ENCODE peak calls at places on chromosomes 12 and 14, in nine cellular contexts. One of them, this sample, is unnamed.

GRCh38 chr12:23895792-23896218 is 53.7 kb downstream of the SOX5 start:
- DNase-seq in lung: no peak
- DNase-seq in GM12865: no peak
- DNase-seq in astrocyte of the spinal cord: peak
- DNase-seq in activated B cell treated with CpG ODN at 0.5 μM for 24 hours: no peak
- DNase-seq in CD4-positive, alpha-beta T cell: no peak
- DNase-seq in endothelial cell: peak
- DNase-seq in heart right ventricle: no peak
- DNase-seq in astrocyte of the cerebellum: peak
- DNase-seq in this sample: peak

GRCh38 chr12:112419269-112420133 is 754 bp downstream of the PTPN11 start:
- DNase-seq in lung: peak
- DNase-seq in GM12865: peak
- DNase-seq in astrocyte of the spinal cord: peak
- DNase-seq in activated B cell treated with CpG ODN at 0.5 μM for 24 hours: no peak
- DNase-seq in CD4-positive, alpha-beta T cell: no peak
- DNase-seq in endothelial cell: peak
- DNase-seq in heart right ventricle: peak
- DNase-seq in astrocyte of the cerebellum: peak
- DNase-seq in this sample: no peak

GRCh38 chr12:32549675-32550079 is 129.4 kb upstream of the DNM1L start:
- DNase-seq in lung: no peak
- DNase-seq in GM12865: no peak
- DNase-seq in astrocyte of the spinal cord: peak
- DNase-seq in activated B cell treated with CpG ODN at 0.5 μM for 24 hours: no peak
- DNase-seq in CD4-positive, alpha-beta T cell: no peak
- DNase-seq in endothelial cell: no peak
- DNase-seq in heart right ventricle: no peak
- DNase-seq in astrocyte of the cerebellum: no peak
- DNase-seq in this sample: no peak

GRCh38 chr14:54106802-54107377 is 150.3 kb upstream of the BMP4 start:
- DNase-seq in lung: no peak
- DNase-seq in GM12865: no peak
- DNase-seq in astrocyte of the spinal cord: no peak
- DNase-seq in activated B cell treated with CpG ODN at 0.5 μM for 24 hours: no peak
- DNase-seq in CD4-positive, alpha-beta T cell: no peak
- DNase-seq in endothelial cell: no peak
- DNase-seq in heart right ventricle: no peak
- DNase-seq in astrocyte of the cerebellum: no peak
- DNase-seq in this sample: no peak

GRCh38 chr12:31106101-31106803 is 32.6 kb downstream of the DDX11 start:
- DNase-seq in lung: no peak
- DNase-seq in GM12865: no peak
- DNase-seq in astrocyte of the spinal cord: no peak
- DNase-seq in activated B cell treated with CpG ODN at 0.5 μM for 24 hours: no peak
- DNase-seq in CD4-positive, alpha-beta T cell: no peak
- DNase-seq in endothelial cell: no peak
- DNase-seq in heart right ventricle: no peak
- DNase-seq in astrocyte of the cerebellum: no peak
- DNase-seq in this sample: no peak

GRCh38 chr12:90575995-90576394 is 379.0 kb downstream of the CCER1 start:
- DNase-seq in lung: no peak
- DNase-seq in GM12865: no peak
- DNase-seq in astrocyte of the spinal cord: no peak
- DNase-seq in activated B cell treated with CpG ODN at 0.5 μM for 24 hours: no peak
- DNase-seq in CD4-positive, alpha-beta T cell: no peak
- DNase-seq in endothelial cell: no peak
- DNase-seq in heart right ventricle: no peak
- DNase-seq in astrocyte of the cerebellum: no peak
- DNase-seq in this sample: no peak

GRCh38 chr12:120710805-120711296 is 593 bp downstream of the UNC119B start:
- DNase-seq in lung: no peak
- DNase-seq in GM12865: peak
- DNase-seq in astrocyte of the spinal cord: no peak
- DNase-seq in activated B cell treated with CpG ODN at 0.5 μM for 24 hours: peak
- DNase-seq in CD4-positive, alpha-beta T cell: no peak
- DNase-seq in endothelial cell: peak
- DNase-seq in heart right ventricle: no peak
- DNase-seq in astrocyte of the cerebellum: no peak
- DNase-seq in this sample: no peak

GRCh38 chr12:92421042-92421441 is 275.4 kb upstream of the BTG1 start:
- DNase-seq in lung: no peak
- DNase-seq in GM12865: no peak
- DNase-seq in astrocyte of the spinal cord: no peak
- DNase-seq in activated B cell treated with CpG ODN at 0.5 μM for 24 hours: no peak
- DNase-seq in CD4-positive, alpha-beta T cell: no peak
- DNase-seq in endothelial cell: no peak
- DNase-seq in heart right ventricle: no peak
- DNase-seq in astrocyte of the cerebellum: no peak
- DNase-seq in this sample: no peak

GRCh38 chr14:32473476-32473875 is 144.4 kb downstream of the AKAP6 start:
- DNase-seq in lung: peak
- DNase-seq in GM12865: no peak
- DNase-seq in astrocyte of the spinal cord: peak
- DNase-seq in activated B cell treated with CpG ODN at 0.5 μM for 24 hours: no peak
- DNase-seq in CD4-positive, alpha-beta T cell: no peak
- DNase-seq in endothelial cell: no peak
- DNase-seq in heart right ventricle: peak
- DNase-seq in astrocyte of the cerebellum: peak
- DNase-seq in this sample: no peak

GRCh38 chr12:76006028-76006916 is 25.3 kb downstream of the PHLDA1 start:
- DNase-seq in lung: no peak
- DNase-seq in GM12865: no peak
- DNase-seq in astrocyte of the spinal cord: no peak
- DNase-seq in activated B cell treated with CpG ODN at 0.5 μM for 24 hours: no peak
- DNase-seq in CD4-positive, alpha-beta T cell: no peak
- DNase-seq in endothelial cell: no peak
- DNase-seq in heart right ventricle: no peak
- DNase-seq in astrocyte of the cerebellum: no peak
- DNase-seq in this sample: no peak

GRCh38 chr12:108724054-108724889 is 7.0 kb downstream of the CORO1C start:
- DNase-seq in lung: no peak
- DNase-seq in GM12865: peak
- DNase-seq in astrocyte of the spinal cord: peak
- DNase-seq in activated B cell treated with CpG ODN at 0.5 μM for 24 hours: no peak
- DNase-seq in CD4-positive, alpha-beta T cell: no peak
- DNase-seq in endothelial cell: no peak
- DNase-seq in heart right ventricle: no peak
- DNase-seq in astrocyte of the cerebellum: no peak
- DNase-seq in this sample: no peak

GRCh38 chr12:107225626-107226025 is 132.3 kb upstream of the CRY1 start:
- DNase-seq in lung: no peak
- DNase-seq in GM12865: no peak
- DNase-seq in astrocyte of the spinal cord: peak
- DNase-seq in activated B cell treated with CpG ODN at 0.5 μM for 24 hours: no peak
- DNase-seq in CD4-positive, alpha-beta T cell: no peak
- DNase-seq in endothelial cell: peak
- DNase-seq in heart right ventricle: no peak
- DNase-seq in astrocyte of the cerebellum: peak
- DNase-seq in this sample: no peak

GRCh38 chr12:25972783-25973182 is 14.3 kb downstream of the RASSF8 start:
- DNase-seq in lung: no peak
- DNase-seq in GM12865: no peak
- DNase-seq in astrocyte of the spinal cord: peak
- DNase-seq in activated B cell treated with CpG ODN at 0.5 μM for 24 hours: no peak
- DNase-seq in CD4-positive, alpha-beta T cell: no peak
- DNase-seq in endothelial cell: no peak
- DNase-seq in heart right ventricle: no peak
- DNase-seq in astrocyte of the cerebellum: no peak
- DNase-seq in this sample: no peak

GRCh38 chr14:69683971-69684370 is 72.6 kb downstream of the SUSD6 start:
- DNase-seq in lung: no peak
- DNase-seq in GM12865: peak
- DNase-seq in astrocyte of the spinal cord: no peak
- DNase-seq in activated B cell treated with CpG ODN at 0.5 μM for 24 hours: no peak
- DNase-seq in CD4-positive, alpha-beta T cell: no peak
- DNase-seq in endothelial cell: no peak
- DNase-seq in heart right ventricle: no peak
- DNase-seq in astrocyte of the cerebellum: no peak
- DNase-seq in this sample: no peak

DNA sequence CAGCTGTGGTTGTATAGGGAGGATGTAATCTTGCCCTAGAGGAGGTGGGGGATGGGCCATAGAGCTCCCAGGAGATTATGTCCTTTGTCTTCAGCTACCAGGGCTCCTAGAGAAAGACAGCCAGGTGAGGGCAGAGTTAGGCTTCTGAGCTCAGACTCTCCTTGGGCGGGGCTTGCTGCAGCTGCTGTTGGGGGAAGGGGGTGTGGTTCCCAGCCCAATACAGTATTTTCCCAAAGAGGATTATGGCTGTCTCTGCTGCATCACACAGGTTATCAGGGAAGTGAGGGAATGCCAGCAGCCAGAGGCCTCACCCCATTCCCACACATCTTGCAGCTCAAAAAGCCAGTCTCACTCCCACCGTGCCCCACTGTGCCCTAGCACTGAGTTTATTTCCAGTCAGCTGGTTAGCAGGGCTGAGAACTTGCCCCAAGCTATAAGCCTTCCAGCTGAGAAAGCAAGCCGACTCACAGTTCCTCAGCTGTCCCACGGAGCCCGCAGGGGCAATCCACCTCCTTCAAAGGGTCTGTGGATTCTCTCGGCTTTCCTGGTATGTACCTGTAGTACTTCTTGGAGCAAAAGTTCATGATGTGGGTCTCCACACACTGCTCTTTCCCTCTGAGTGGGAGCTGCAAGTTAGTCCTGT is 217.3 kb upstream of the CPNE8 start:
- DNase-seq in lung: no peak
- DNase-seq in GM12865: no peak
- DNase-seq in astrocyte of the spinal cord: no peak
- DNase-seq in activated B cell treated with CpG ODN at 0.5 μM for 24 hours: no peak
- DNase-seq in CD4-positive, alpha-beta T cell: no peak
- DNase-seq in endothelial cell: no peak
- DNase-seq in heart right ventricle: no peak
- DNase-seq in astrocyte of the cerebellum: no peak
- DNase-seq in this sample: no peak
- TF ChIP-seq CTCF in lung: no peak
- TF ChIP-seq CTCF in GM12865: no peak
- TF ChIP-seq CTCF in astrocyte of the spinal cord: no peak
- TF ChIP-seq CTCF in activated B cell treated with CpG ODN at 0.5 μM for 24 hours: no peak
- TF ChIP-seq CTCF in CD4-positive, alpha-beta T cell: no peak
- TF ChIP-seq CTCF in endothelial cell: no peak
- TF ChIP-seq CTCF in heart right ventricle: no peak
- TF ChIP-seq CTCF in astrocyte of the cerebellum: no peak
- TF ChIP-seq CTCF in this sample: no peak

GRCh38 chr12:58629376-58629775 is 290.9 kb downstream of the LRIG3 start:
- DNase-seq in lung: no peak
- DNase-seq in GM12865: no peak
- DNase-seq in astrocyte of the spinal cord: no peak
- DNase-seq in activated B cell treated with CpG ODN at 0.5 μM for 24 hours: no peak
- DNase-seq in CD4-positive, alpha-beta T cell: no peak
- DNase-seq in endothelial cell: no peak
- DNase-seq in heart right ventricle: no peak
- DNase-seq in astrocyte of the cerebellum: peak
- DNase-seq in this sample: no peak
- TF ChIP-seq CTCF in lung: no peak
- TF ChIP-seq CTCF in GM12865: no peak
- TF ChIP-seq CTCF in astrocyte of the spinal cord: no peak
- TF ChIP-seq CTCF in activated B cell treated with CpG ODN at 0.5 μM for 24 hours: no peak
- TF ChIP-seq CTCF in CD4-positive, alpha-beta T cell: no peak
- TF ChIP-seq CTCF in endothelial cell: no peak
- TF ChIP-seq CTCF in heart right ventricle: no peak
- TF ChIP-seq CTCF in astrocyte of the cerebellum: no peak
- TF ChIP-seq CTCF in this sample: no peak

DNA sequence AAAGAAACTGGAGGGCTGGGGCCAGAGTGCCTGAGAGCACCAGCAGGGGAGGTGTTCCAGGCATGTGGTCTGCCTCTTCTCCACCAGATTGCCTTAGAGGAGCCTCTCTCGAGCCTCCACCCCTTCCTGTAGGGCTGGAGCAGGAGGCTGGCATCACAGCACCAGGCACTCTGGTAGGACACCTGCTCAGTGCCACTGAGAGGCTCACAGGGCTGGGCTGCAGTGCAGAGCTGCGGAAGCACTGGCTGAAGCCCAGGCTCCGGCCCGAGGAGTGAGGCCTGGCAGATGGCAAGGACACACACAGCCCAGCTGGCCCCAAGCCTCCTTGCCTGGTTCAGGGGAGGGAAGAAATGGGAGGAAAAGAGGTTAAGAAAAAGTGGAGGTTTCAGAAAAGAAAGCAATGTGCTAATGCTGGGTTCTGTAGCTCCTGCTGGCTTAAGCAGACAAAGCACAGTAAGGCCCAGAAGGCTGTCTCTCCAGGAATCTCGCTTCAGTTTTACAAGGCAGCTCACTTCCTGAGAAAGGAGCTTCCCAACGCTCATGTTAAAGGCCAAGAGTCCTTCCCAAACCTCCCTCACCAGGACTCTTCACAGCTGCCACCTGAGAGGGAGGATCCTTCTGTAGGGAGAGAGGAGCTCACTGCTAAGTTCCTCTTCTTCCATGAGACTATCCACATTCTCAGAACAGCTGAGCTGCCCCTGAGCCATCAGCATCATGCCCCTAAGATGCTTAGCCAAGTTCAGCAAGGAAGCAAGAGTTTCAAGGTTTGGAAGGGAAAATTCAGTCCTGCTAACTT is 23.8 kb downstream of the SPTB start:
- DNase-seq in lung: no peak
- DNase-seq in GM12865: no peak
- DNase-seq in astrocyte of the spinal cord: no peak
- DNase-seq in activated B cell treated with CpG ODN at 0.5 μM for 24 hours: no peak
- DNase-seq in CD4-positive, alpha-beta T cell: no peak
- DNase-seq in endothelial cell: no peak
- DNase-seq in heart right ventricle: no peak
- DNase-seq in astrocyte of the cerebellum: no peak
- DNase-seq in this sample: no peak
- TF ChIP-seq CTCF in lung: no peak
- TF ChIP-seq CTCF in GM12865: no peak
- TF ChIP-seq CTCF in astrocyte of the spinal cord: no peak
- TF ChIP-seq CTCF in activated B cell treated with CpG ODN at 0.5 μM for 24 hours: no peak
- TF ChIP-seq CTCF in CD4-positive, alpha-beta T cell: no peak
- TF ChIP-seq CTCF in endothelial cell: no peak
- TF ChIP-seq CTCF in heart right ventricle: no peak
- TF ChIP-seq CTCF in astrocyte of the cerebellum: no peak
- TF ChIP-seq CTCF in this sample: no peak

GRCh38 chr14:24483604-24484252 is 24.3 kb downstream of the CMA1 start:
- DNase-seq in lung: no peak
- DNase-seq in GM12865: peak
- DNase-seq in astrocyte of the spinal cord: no peak
- DNase-seq in activated B cell treated with CpG ODN at 0.5 μM for 24 hours: no peak
- DNase-seq in CD4-positive, alpha-beta T cell: no peak
- DNase-seq in endothelial cell: no peak
- DNase-seq in heart right ventricle: no peak
- DNase-seq in astrocyte of the cerebellum: no peak
- DNase-seq in this sample: no peak

DNA sequence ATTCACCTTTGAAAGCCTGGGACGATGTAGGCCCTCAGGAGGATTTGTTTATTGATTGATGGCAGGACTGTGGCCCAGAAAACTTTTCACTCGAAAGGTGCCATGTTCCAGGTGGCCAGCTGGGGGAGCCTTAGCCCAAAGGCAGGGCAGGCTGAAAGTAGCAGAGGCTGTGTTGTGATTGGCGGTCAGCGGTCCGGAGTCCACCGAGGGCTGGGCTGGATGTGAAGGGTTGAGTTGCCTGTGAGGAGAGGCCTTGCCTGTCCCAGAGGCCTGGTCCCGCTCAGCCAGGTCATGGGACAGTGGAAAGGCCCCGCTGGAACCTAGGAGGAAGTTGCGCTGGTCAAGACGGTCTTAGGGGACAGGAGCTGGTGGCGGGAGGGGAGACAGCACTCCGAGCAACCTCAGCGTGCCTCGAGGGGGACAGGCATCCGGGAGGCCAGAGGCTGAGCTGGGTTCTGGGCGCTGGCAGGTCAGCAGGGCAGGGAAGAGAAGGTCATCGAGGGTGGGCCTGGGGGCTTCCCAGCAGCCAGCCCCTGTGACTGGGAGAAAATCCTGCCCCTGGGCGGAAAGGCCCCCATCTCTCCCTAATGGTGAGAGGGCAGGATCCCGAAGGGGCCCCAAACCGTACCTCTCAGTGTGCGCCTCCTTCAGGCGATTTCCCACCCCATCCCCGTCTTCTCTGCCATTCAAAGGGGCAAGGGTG is 26.3 kb downstream of the CMA1 start:
- DNase-seq in lung: peak
- DNase-seq in GM12865: peak
- DNase-seq in astrocyte of the spinal cord: no peak
- DNase-seq in activated B cell treated with CpG ODN at 0.5 μM for 24 hours: peak
- DNase-seq in CD4-positive, alpha-beta T cell: peak
- DNase-seq in endothelial cell: peak
- DNase-seq in heart right ventricle: peak
- DNase-seq in astrocyte of the cerebellum: no peak
- DNase-seq in this sample: peak
- TF ChIP-seq CTCF in lung: peak
- TF ChIP-seq CTCF in GM12865: peak
- TF ChIP-seq CTCF in astrocyte of the spinal cord: peak
- TF ChIP-seq CTCF in activated B cell treated with CpG ODN at 0.5 μM for 24 hours: no peak
- TF ChIP-seq CTCF in CD4-positive, alpha-beta T cell: peak
- TF ChIP-seq CTCF in endothelial cell: peak
- TF ChIP-seq CTCF in heart right ventricle: peak
- TF ChIP-seq CTCF in astrocyte of the cerebellum: peak
- TF ChIP-seq CTCF in this sample: peak